ENCODE peak calls at places on chromosomes 16 and 17, in eight cellular contexts. J, U, K, S, G, A, R and X are unnamed samples.

GRCh38 chr17:41456206-41456605 is 11.0 kb downstream of the KRT32 start:
- DNase-seq in J (no peak), U (peak; percentile 35), K (no peak), S (no peak), G (no peak), A (no peak), R (no peak), X (no peak)

GRCh38 chr16:4591706-4592470 is 22.8 kb downstream of the UBALD1 start:
- DNase-seq in J (no peak), U (no peak), K (no peak), S (no peak), G (no peak), A (no peak), R (no peak), X (peak; percentile 75)

GRCh38 chr16:23082161-23082788 is 67.0 kb downstream of the USP31 start:
- DNase-seq in J (no peak), U (peak; percentile 56), K (no peak), S (peak; percentile 15), G (no peak), A (no peak), R (no peak), X (no peak)

GRCh38 chr16:5642470-5642869 is 544.9 kb upstream of the EEF2KMT start:
- DNase-seq in J (no peak), U (no peak), K (no peak), S (no peak), G (no peak), A (peak; percentile 30), R (no peak), X (no peak)

GRCh38 chr17:83064732-83065659 is 14.4 kb upstream of the METRNL start:
- DNase-seq in J (peak; percentile 72), U (no peak), K (peak; percentile 30), S (no peak), G (peak; percentile 72), A (peak; percentile 75), R (no peak), X (no peak)

GRCh38 chr17:49681336-49681735 is 3.4 kb upstream of the SPOP start:
- DNase-seq in J (no peak), U (no peak), K (no peak), S (no peak), G (no peak), A (no peak), R (no peak), X (no peak)

GRCh38 chr17:7436556-7437368 is 1.5 kb downstream of the TMEM102 start:
- DNase-seq in J (peak; percentile 92), U (peak; percentile 67), K (peak; percentile 75), S (peak; percentile 73), G (peak; percentile 89), A (peak; percentile 76), R (peak; percentile 63), X (peak; percentile 86)

GRCh38 chr16:54444851-54445523 is 158.4 kb upstream of the IRX3 start:
- DNase-seq in J (no peak), U (peak; percentile 24), K (no peak), S (no peak), G (no peak), A (no peak), R (peak; percentile 52), X (peak; percentile 41)

GRCh38 chr17:80071116-80071980 is 30.0 kb upstream of the GAA start:
- DNase-seq in J (peak; percentile 86), U (peak; percentile 66), K (peak; percentile 78), S (peak; percentile 50), G (no peak), A (peak; percentile 48), R (peak; percentile 86), X (no peak)

GRCh38 chr17:61303334-61304096 is 96.1 kb upstream of the TBX2 start:
- DNase-seq in J (no peak), U (peak; percentile 43), K (no peak), S (peak; percentile 69), G (no peak), A (no peak), R (no peak), X (no peak)

GRCh38 chr16:85860413-85861094 is 38.4 kb upstream of the IRF8 start:
- DNase-seq in J (no peak), U (no peak), K (no peak), S (no peak), G (no peak), A (no peak), R (no peak), X (peak; percentile 37)

GRCh38 chr16:31128711-31129567 is 6.6 kb downstream of the PRSS8 start:
- DNase-seq in J (no peak), U (no peak), K (no peak), S (no peak), G (peak; percentile 46), A (peak; percentile 84), R (no peak), X (peak; percentile 98)

DNA sequence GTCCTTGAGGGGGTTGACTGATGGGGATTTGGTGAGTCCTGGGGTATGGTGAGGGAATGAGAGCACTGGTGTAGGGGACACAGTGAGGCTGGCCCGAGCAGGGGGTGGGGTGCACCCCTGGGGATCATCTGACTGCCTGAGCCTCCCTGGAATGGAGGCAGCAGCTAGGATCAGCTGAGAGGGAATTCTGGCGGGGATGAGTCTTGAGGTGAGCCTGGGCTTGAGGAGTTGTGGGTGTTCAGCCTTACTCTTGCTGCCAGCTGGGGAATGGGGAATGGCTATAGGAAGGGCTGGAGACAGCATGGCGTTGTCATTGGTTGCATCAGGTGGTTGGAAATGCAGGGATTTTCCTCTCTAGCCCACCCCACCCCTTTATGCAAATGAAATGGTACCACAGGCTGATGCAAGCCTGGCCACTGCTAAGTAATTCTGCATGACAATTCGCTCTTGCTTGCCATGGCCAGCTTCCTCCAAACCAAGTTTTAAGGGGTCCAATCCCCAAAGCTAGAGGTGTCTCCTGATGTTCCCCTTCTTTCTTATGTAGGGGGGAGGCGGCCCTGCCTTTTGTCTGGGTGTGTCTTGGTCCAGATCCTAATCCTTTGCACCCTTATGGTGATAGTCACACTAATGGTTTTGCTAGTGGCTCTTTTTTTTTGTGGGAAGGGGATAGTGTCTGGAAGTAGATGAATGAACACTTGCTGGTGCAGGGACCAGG is 7.5 kb downstream of the NFE2L1 start:
- DNase-seq in J (no peak), U (peak; percentile 97), K (no peak), S (peak; percentile 92), G (no peak), A (no peak), R (peak; percentile 96), X (peak; percentile 35)
- H3K4me3 ChIP-seq in J (no peak overlapping the region), U (peak overlapping the region; percentile 60), K (no peak overlapping the region), S (peak overlapping the region; percentile 18), G (no peak overlapping the region), A (no peak overlapping the region), R (peak overlapping the region; percentile 69), X (no peak overlapping the region)

GRCh38 chr16:89920723-89921122 is 2.1 kb downstream of the MC1R start:
- DNase-seq in J (no peak), U (peak; percentile 30), K (no peak), S (peak; percentile 40), G (no peak), A (no peak), R (peak; percentile 37), X (peak; percentile 71)
- H3K4me3 ChIP-seq in J (no peak overlapping the region), U (no peak overlapping the region), K (no peak overlapping the region), S (no peak overlapping the region), G (no peak overlapping the region), A (no peak overlapping the region), R (peak overlapping the region; percentile 35), X (peak overlapping the region; percentile 71)

GRCh38 chr17:63764701-63765100 is 8.7 kb downstream of the CCDC47 start:
- DNase-seq in J (no peak), U (no peak), K (no peak), S (no peak), G (no peak), A (no peak), R (no peak), X (no peak)
- H3K4me3 ChIP-seq in J (no peak overlapping the region), U (no peak overlapping the region), K (no peak overlapping the region), S (no peak overlapping the region), G (no peak overlapping the region), A (no peak overlapping the region), R (no peak overlapping the region), X (no peak overlapping the region)

GRCh38 chr16:55480228-55480655 is 1.2 kb downstream of the MMP2 start:
- DNase-seq in J (peak; percentile 94), U (peak; percentile 96), K (peak; percentile 96), S (peak; percentile 92), G (peak; percentile 4), A (peak; percentile 74), R (peak; percentile 96), X (peak; percentile 81)
- H3K4me3 ChIP-seq in J (peak overlapping the region; percentile 37), U (peak overlapping the region; percentile 99), K (peak overlapping the region; percentile 50), S (peak overlapping the region; percentile 65), G (no peak overlapping the region), A (peak overlapping the region; percentile 42), R (peak overlapping the region; percentile 99), X (peak overlapping the region; percentile 50)

GRCh38 chr16:68231384-68232136 is 4.4 kb downstream of the ESRP2 start:
- DNase-seq in J (no peak), U (no peak), K (no peak), S (no peak), G (no peak), A (no peak), R (no peak), X (no peak)

GRCh38 chr16:68233835-68234187 is 2.1 kb downstream of the ESRP2 start:
- DNase-seq in J (no peak), U (peak; percentile 15), K (peak; percentile 11), S (no peak), G (no peak), A (no peak), R (no peak), X (no peak)

GRCh38 chr16:68234188-68235104 is 1.5 kb downstream of the ESRP2 start:
- DNase-seq in J (no peak), U (no peak), K (peak; percentile 18), S (peak; percentile 10), G (peak; percentile 90), A (peak; percentile 97), R (no peak), X (no peak)

GRCh38 chr16:68232335-68232734 is 3.6 kb downstream of the ESRP2 start:
- DNase-seq in J (no peak), U (no peak), K (no peak), S (no peak), G (no peak), A (no peak), R (no peak), X (no peak)

DNA sequence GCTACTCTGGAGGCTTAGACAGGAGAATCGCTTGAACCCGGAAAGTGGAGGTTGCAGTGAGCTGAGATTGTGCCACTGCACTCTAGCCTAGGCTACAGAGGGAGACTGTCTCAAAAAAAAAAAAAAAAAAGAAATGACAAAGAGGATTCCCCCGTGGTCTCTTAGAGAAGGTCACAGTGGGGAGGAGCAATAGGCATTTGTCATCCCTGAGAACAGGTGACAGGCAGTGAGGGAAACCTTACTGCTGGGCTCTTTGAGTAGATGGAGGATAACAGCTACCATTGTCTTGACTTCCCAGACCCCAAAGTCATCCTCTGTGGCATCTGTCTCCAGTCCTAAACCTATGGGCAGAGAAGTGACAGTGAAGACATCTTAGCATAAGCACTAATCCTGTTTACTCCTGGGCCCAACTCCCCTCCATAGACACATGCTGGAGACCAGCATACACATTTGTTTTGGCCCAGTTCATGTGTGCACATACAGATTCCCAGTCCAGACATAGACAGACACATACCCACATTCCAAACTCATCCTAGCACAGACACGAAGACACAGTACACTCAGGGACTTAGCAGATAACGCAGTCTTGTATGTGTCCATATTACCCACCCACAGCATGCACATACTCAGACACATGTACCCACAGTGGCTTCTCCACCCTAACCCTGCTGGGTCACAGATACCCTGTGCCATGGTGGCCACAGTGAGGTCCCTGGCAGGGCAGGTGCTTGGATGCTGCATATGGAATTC is 2.7 kb downstream of the ESRP2 start:
- DNase-seq in J (no peak), U (no peak), K (no peak), S (no peak), G (no peak), A (no peak), R (no peak), X (no peak)
- H3K4me3 ChIP-seq in J (no peak overlapping the region), U (no peak overlapping the region), K (no peak overlapping the region), S (no peak overlapping the region), G (peak overlapping the region; percentile 85), A (no peak overlapping the region), R (no peak overlapping the region), X (no peak overlapping the region)